ENCODE peak calls at places on chromosomes 13 and 19, in four cellular contexts. A, Z, H and O are unnamed samples.

GRCh38 chr13:79659161-79659560 is 178.2 kb downstream of the NDFIP2 start:
- DNase-seq in A (no peak), Z (no peak), H (peak), O (no peak)

GRCh38 chr13:27194209-27194608 is 22.6 kb upstream of the USP12 start:
- DNase-seq in H (peak), A (no peak), Z (no peak), O (no peak)

GRCh38 chr13:33069365-33069764 is 53.1 kb downstream of the KL start:
- DNase-seq in A (no peak), Z (no peak), H (peak), O (no peak)

GRCh38 chr13:80881495-80882482 is 540.9 kb upstream of the SPRY2 start:
- DNase-seq in Z (no peak), H (no peak), A (no peak), O (no peak)

GRCh38 chr19:56091066-56091490 is 30.0 kb downstream of the ZNF787 start:
- DNase-seq in A (no peak), H (peak), Z (no peak), O (no peak)

GRCh38 chr19:32598022-32598421 is 17.0 kb downstream of the PDCD5 start:
- DNase-seq in A (no peak), H (no peak), Z (no peak), O (no peak)

GRCh38 chr13:35978607-35979316 is 152.4 kb downstream of the DCLK1 start:
- DNase-seq in A (no peak), H (peak), Z (no peak), O (peak)

GRCh38 chr19:51020988-51021651 is 1.6 kb upstream of the KLK10 start:
- DNase-seq in A (peak), Z (no peak), H (peak), O (no peak)

GRCh38 chr13:50081106-50081898 is 66.1 kb downstream of the KCNRG start:
- DNase-seq in A (no peak), H (no peak), Z (no peak), O (no peak)